ENCODE peak calls at places on chromosomes 2 and 18, in six cellular contexts. B, G, E, J, R and V are unnamed samples.

GRCh38 chr2:206955253-206955652 is 15.9 kb downstream of the CPO start:
- DNase-seq in B (no peak), G (no peak), R (no peak), E (no peak), J (no peak), V (no peak)

GRCh38 chr2:172437419-172438063 is 10.2 kb downstream of the ITGA6 start:
- DNase-seq in R (no peak), G (no peak), J (no peak), B (no peak), E (no peak), V (no peak)

GRCh38 chr2:62383843-62384242 is 122.2 kb downstream of the TMEM17 start:
- DNase-seq in G (no peak), R (no peak), B (peak), E (no peak), J (no peak), V (no peak)

GRCh38 chr2:182522930-182523541 is 96.2 kb upstream of the PDE1A start:
- DNase-seq in E (no peak), G (no peak), J (no peak), B (no peak), R (no peak), V (no peak)

GRCh38 chr2:120275617-120276400 is 23.2 kb downstream of the RALB start:
- DNase-seq in J (no peak), B (no peak), E (no peak), G (peak), R (no peak), V (no peak)

GRCh38 chr2:9191044-9191481 is 15.5 kb upstream of the ASAP2 start:
- DNase-seq in B (peak), R (peak), J (peak), E (peak), G (peak), V (no peak)

GRCh38 chr18:61876899-61877298 is 15.9 kb downstream of the RNF152 start:
- DNase-seq in E (no peak), R (no peak), J (no peak), B (no peak), G (no peak), V (no peak)

GRCh38 chr2:85804026-85804425 is 50.2 kb downstream of the ATOH8 start:
- DNase-seq in J (no peak), G (no peak), R (no peak), E (no peak), B (no peak), V (no peak)

GRCh38 chr2:204239756-204240155 is 303.2 kb downstream of the ICOS start:
- DNase-seq in G (no peak), R (no peak), J (no peak), E (no peak), B (no peak), V (no peak)

GRCh38 chr18:22200611-22201225 is 31.3 kb downstream of the GATA6 start:
- DNase-seq in E (no peak), R (no peak), G (no peak), J (no peak), B (no peak), V (no peak)

GRCh38 chr2:176122633-176123482 is at the start of gene HOXD9:
- DNase-seq in R (no peak), E (peak), B (no peak), J (peak), G (peak), V (no peak)

GRCh38 chr2:232438951-232439757 is 16.8 kb upstream of the ALPI start:
- DNase-seq in E (no peak), B (no peak), R (no peak), G (no peak), J (peak), V (no peak)

GRCh38 chr2:11582526-11583202 is 48.8 kb downstream of the GREB1 start:
- DNase-seq in B (peak), G (peak), E (peak), R (no peak), J (peak), V (no peak)

GRCh38 chr18:7567487-7568425 is 640 bp downstream of the PTPRM start:
- DNase-seq in E (peak), G (peak), B (peak), R (no peak), J (peak), V (no peak)

GRCh38 chr2:235737396-235737795 is 243.6 kb downstream of the AGAP1 start:
- DNase-seq in J (no peak), E (no peak), G (no peak), B (no peak), R (no peak), V (no peak)

GRCh38 chr18:48230459-48231113 is 178.6 kb downstream of the ZBTB7C start:
- DNase-seq in G (peak), J (peak), E (peak), B (peak), R (no peak), V (no peak)

DNA sequence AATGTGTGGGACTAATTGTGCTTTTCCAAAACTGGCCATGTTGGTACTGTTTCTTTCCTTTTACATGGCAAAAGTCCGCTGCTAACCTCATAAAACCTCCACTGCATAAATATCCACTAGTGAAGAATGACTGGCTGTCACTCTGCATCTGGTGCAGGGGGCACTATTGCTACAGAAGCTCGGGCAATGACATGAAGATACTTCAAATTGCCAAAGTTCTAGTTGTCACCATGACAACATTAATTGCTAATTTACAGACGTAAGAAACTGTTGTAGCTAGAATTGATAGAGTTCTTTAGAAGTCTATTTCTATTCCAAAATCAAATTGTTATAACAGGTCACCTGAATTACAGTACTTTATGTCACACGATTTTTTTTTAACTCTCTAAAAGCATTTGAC is 861 bp downstream of the CFAP210 start:
- DNase-seq in E (no peak), J (peak), B (no peak), R (no peak), G (peak), V (no peak)
- H3K4me3 ChIP-seq in E (peak), J (peak), B (no peak), R (no peak), G (no peak), V (no peak)

DNA sequence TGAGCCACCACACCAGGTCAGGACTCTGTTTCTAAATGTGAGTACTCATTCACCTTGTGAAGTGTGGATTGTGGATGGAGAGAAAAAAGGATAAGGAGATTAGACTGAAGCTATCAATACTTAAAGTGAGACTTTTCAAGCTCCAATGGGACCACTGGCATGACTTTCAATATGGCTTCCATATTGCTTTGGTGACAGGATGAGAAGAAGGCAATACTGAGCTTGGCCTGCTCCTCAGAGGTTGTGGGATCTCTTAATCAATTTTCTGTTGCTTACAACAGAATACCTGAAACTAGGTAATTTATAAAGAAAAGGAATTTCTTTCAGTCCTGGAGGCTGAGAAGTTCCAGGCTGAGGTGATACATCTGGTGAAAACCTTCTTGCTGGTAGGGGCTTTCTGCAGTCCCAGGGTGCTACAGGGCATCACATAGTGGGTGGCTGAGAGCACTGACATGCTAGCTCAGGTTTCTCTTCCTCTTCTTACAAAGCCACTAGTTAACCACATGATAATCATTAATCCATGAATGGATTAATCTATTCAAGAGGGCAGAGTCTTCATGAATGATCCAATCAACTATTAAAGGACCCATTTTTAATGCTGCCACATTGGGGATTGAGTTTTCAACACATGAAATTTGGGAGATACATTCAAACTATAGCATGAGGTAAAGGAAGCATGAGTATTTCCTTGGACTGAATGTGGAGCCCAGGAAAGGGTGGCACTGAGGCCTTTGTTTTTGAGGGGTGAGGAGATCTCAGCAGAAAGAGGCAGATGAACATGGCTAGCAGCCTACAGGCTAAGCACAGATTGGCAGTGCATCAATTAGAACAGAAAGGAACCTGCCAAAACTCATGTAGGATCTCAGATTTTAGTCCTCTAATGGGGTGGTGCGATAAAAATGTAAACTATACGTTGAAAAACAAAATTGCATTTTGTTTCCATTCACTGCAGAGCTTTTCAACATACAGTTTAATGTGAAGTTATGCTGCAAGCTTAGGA is 274.5 kb downstream of the PIK3C3 start:
- DNase-seq in R (no peak), E (no peak), B (no peak), J (no peak), G (no peak), V (no peak)
- TF ChIP-seq CTCF in R (no peak), E (no peak), B (no peak), J (no peak), G (no peak), V (no peak)

GRCh38 chr2:230972046-230972445 is 23.9 kb upstream of the SPATA3 start:
- DNase-seq in J (no peak), G (no peak), R (no peak), E (no peak), B (no peak), V (no peak)

GRCh38 chr2:230964136-230964730 is 31.7 kb upstream of the SPATA3 start:
- DNase-seq in B (no peak), J (no peak), R (no peak), G (no peak), E (no peak), V (no peak)

GRCh38 chr2:230969673-230970015 is 26.3 kb upstream of the SPATA3 start:
- DNase-seq in G (no peak), J (no peak), B (no peak), E (no peak), R (no peak), V (no peak)

GRCh38 chr2:230967113-230967512 is 28.8 kb upstream of the SPATA3 start:
- DNase-seq in B (no peak), R (no peak), E (no peak), G (no peak), J (no peak), V (no peak)

DNA sequence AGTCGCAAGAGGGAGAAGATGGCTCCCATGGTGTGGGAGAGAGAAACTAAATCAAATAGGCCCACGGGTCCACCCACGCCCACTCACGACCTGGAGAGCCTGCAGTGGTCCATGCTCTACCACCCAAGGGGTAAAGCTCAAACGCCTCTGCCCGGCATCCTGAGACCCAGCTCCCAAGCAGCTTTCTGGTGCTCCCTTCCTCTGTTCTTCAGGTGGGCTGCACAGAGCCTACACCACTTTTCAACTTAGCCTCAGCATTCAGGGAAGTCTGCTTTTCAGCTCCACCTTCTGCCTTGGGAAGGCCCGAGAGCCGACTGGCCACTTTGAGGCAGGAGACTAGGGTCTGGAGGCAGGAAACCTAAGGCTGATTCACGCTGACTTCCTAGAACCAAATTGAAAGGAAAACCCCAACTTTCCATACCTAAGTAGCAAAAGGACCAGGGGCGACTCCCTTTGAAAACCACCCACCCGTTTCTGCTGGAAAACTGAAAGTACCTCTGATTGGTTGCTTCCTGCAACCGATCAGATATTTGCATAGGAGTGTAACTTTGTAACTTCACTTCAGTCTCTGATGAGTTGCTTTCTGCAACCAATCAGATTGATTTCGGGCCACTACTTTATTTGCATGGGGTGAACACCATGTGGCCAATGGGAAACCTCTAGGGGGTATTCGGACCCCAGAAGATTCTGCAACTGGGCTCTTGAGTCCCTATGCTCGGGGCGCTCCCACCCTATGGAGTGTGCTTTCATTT is 26.8 kb upstream of the SPATA3 start:
- DNase-seq in R (no peak), G (no peak), J (no peak), B (no peak), E (no peak), V (no peak)
- H3K4me3 ChIP-seq in R (no peak), G (no peak), J (peak), B (no peak), E (no peak), V (no peak)

DNA sequence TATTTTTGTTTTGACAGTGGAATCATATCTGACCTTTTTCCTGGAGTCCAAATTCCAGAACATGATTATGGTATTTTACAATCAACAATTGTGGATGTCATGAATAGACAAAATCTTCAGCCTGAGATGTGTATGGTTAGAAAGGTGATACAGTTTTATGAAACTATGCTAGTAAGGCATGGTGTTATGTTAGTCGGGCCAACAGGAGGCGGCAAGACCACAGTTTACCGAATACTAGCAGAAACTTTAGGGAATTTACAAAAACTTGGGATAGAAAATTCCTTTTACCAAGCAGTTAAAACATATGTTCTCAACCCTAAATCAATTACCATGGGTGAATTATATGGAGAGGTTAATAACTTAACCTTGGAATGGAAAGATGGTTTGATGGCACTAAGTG is 137.0 kb downstream of the DNAH6 start:
- DNase-seq in G (no peak), J (no peak), R (no peak), B (no peak), E (no peak), V (no peak)
- TF ChIP-seq CTCF in G (no peak), J (no peak), R (peak), B (no peak), E (no peak), V (peak)

GRCh38 chr2:152393377-152393776 is 58.4 kb downstream of the FMNL2 start:
- DNase-seq in E (no peak), J (no peak), B (no peak), R (no peak), G (no peak), V (no peak)

GRCh38 chr2:152399003-152399402 is 64.0 kb downstream of the FMNL2 start:
- DNase-seq in B (no peak), R (no peak), E (no peak), G (no peak), J (no peak), V (no peak)

GRCh38 chr2:152396763-152397162 is 61.8 kb downstream of the FMNL2 start:
- DNase-seq in E (no peak), B (no peak), G (no peak), J (no peak), R (no peak), V (no peak)

GRCh38 chr2:152396051-152396511 is 61.1 kb downstream of the FMNL2 start:
- DNase-seq in R (no peak), G (no peak), B (no peak), J (no peak), E (no peak), V (no peak)

DNA sequence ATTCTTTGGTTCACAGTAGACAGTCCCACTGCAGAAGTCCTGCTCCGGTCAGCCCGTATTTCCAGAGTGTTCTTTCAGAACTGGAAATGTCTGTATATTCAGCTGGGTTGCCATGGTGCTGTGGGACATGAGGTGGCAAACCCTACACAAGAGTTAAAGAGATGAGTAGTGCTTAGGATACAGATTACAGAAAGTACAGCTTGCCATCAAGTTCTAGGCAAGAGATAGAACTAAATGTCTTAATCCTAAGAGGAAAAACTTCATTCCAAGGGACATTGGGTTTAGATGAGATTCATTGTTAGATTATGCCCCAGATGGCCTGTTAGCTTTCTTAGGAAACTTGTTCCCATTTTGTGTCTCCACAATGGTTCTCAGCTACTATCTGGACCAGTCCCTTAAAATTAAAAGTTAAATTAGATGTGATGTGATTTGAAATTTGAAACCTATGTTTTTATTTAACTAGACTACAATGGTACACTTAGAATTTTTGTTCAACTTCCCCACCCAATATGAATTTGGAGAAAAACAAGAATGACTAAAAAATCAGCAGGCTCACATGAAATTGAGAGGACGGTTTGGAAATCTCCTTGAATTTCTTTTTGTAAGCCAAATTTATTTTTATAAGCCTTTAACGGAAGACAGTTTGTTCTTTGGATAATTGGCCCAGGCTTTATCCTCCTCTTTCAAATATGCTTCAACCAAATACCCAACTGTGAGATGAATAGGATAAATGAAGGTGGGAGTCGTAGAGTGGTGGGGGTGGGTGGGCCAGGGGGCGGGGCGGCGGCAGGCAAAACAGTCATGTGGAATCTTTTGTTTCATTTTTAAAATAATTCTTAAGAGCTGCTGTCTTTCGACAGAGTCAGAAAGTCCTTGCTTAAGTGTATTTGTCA is 60.4 kb downstream of the FMNL2 start:
- DNase-seq in J (no peak), G (peak), B (no peak), R (no peak), E (peak), V (no peak)
- H3K4me3 ChIP-seq in J (no peak), G (no peak), B (no peak), R (peak), E (peak), V (no peak)